ENCODE peak calls at places on chromosomes 3 and 15, in seven cellular contexts. K is CD8-positive, alpha-beta T cell; H is thoracic aorta; L is A549; D is AG04450; B is fibroblast of mammary gland; Z is IMR-90. F is an unnamed sample.

GRCh38 chr15:89486726-89487050 is 9.7 kb downstream of the RHCG start:
- DNase-seq in K (peak; percentile 32), H (no peak), L (no peak), D (no peak), B (no peak), Z (no peak), F (no peak)

GRCh38 chr3:60365360-60365759 is 885.9 kb downstream of the FHIT start:
- DNase-seq in K (no peak), H (no peak), L (no peak), D (no peak), B (peak; percentile 38), Z (peak; percentile 69), F (no peak)

GRCh38 chr3:182979719-182980191 is 583 bp downstream of the DCUN1D1 start:
- DNase-seq in K (peak; percentile 25), H (no peak), L (peak; percentile 6), D (no peak), B (no peak), Z (peak; percentile 5), F (peak; percentile 59)

GRCh38 chr3:42090973-42091731 is at the start of gene TRAK1:
- DNase-seq in K (no peak), H (no peak), L (no peak), D (no peak), B (peak; percentile 62), Z (no peak), F (no peak)

GRCh38 chr3:117628896-117629295 is 919.3 kb downstream of the TUSC7 start:
- DNase-seq in K (no peak), H (no peak), L (no peak), D (peak; percentile 53), B (peak; percentile 85), Z (peak; percentile 92), F (no peak)

GRCh38 chr15:70562906-70563305 is 200.5 kb downstream of the UACA start:
- DNase-seq in K (no peak), H (no peak), L (no peak), D (no peak), B (no peak), Z (no peak), F (no peak)

GRCh38 chr3:40207796-40208195 is 101.7 kb upstream of the EIF1B start:
- DNase-seq in K (no peak), H (no peak), L (no peak), D (no peak), B (peak; percentile 82), Z (no peak), F (no peak)

GRCh38 chr3:127779747-127780146 is 42.6 kb downstream of the MGLL start:
- DNase-seq in K (no peak), H (no peak), L (no peak), D (no peak), B (no peak), Z (peak; percentile 69), F (no peak)

GRCh38 chr3:183823963-183824362 is 1.4 kb downstream of the MAP6D1 start:
- DNase-seq in K (no peak), H (no peak), L (no peak), D (no peak), B (no peak), Z (no peak), F (no peak)

GRCh38 chr15:92393287-92393993 is at the start of gene ST8SIA2:
- DNase-seq in K (no peak), H (no peak), L (no peak), D (no peak), B (peak; percentile 3), Z (no peak), F (no peak)

GRCh38 chr3:121705541-121705940 is 44.0 kb downstream of the GOLGB1 start:
- DNase-seq in K (no peak), H (no peak), L (no peak), D (no peak), B (no peak), Z (peak; percentile 3), F (no peak)

GRCh38 chr3:121703973-121704372 is 43.3 kb upstream of the HCLS1 start:
- DNase-seq in K (no peak), H (no peak), L (no peak), D (no peak), B (no peak), Z (no peak), F (no peak)

DNA sequence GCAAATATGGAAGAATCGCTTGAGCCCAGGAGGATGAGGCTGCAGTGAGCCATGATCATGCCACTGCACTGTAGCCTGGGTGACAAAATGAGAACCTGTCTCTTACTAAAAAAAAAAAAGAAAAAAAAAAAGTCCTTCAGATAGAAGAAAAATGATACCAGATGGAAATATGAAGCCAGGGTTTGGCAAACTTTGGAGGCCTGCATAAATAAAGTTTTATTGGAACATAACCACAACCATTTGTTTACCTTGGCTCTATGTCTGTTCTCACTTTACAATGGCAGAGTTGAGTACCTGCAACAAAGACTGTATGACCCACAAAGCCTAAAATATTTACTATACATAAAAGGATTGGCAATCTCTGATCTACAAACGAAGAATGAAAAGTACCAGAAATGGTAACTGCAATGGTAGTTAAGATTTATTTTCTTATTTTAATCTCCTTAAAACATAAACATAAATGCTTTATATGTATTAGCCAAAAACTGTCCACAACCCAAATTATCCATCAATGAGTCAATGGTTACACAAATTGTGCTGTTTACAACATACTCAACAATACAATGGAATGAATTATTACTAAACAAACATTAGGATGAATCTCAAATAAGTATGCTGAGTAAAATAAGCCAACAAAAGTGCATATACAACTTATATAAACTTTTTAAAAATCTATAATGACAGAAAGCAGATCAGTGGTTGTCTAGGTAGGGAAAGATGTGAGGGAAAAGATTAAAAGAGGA is 41.8 kb downstream of the GOLGB1 start:
- DNase-seq in K (no peak), H (no peak), L (no peak), D (no peak), B (peak; percentile 15), Z (peak; percentile 2), F (no peak)
- H3K4me3 ChIP-seq in K (no peak overlapping the region), H (no peak overlapping the region), L (no peak overlapping the region), D (no peak overlapping the region), B (no peak overlapping the region), Z (no peak overlapping the region), F (no peak overlapping the region)

DNA sequence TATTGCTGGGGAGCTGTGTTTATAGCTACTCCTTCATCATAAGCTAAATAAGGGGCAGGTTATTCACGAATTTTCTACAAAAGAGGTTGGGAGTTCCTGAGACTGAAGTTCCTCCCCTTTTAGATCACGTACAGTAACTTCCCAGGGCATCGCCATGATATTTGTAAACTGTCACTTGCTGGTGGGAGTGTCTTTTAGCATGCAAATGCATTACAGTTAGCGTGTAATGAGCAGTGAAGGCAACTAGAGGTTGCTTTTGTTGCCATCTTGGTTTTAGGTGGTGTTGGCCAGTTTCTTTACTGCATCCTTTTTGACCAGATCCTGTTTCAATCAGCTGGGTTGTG is 64.4 kb downstream of the IL12A start:
- DNase-seq in K (no peak), H (no peak), L (no peak), D (no peak), B (no peak), Z (no peak), F (no peak)
- H3K4me3 ChIP-seq in K (no peak overlapping the region), H (peak overlapping the region; percentile 44), L (no peak overlapping the region), D (peak overlapping the region; percentile 17), B (no peak overlapping the region), Z (no peak overlapping the region), F (no peak overlapping the region)

DNA sequence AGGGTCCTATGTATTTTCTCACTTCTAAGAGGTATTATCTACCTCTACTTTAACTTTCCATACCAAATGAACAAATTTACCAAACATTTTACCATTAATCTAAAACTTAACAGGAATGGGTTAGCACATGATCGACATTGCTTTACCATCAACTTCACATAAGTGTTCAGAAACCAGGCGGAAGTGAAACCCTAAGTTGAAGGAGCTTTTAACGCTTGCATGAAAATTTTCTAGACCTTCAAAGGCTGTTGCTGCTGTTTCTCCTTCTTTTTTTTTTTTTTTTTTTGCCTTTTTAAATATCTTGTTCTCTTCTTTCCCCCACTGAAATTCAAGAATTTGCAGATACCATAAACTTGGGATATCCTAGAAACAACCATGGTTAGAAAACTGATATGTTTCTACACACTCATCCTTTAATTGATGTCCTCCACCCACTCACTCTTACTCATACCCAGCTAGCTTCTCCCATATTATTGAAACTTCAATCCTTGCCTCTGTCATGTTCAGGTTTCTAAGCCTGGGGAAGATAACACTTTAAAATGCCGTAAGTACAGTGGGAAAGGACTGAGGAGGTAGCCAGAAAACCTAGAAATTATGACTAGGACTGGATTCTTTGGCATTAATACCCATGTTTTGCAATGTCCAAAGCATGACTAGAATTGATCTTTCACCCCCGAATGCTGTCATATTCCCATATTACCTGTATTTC is 24.7 kb downstream of the MYO5A start:
- DNase-seq in K (no peak), H (no peak), L (no peak), D (no peak), B (peak; percentile 86), Z (peak; percentile 86), F (no peak)
- H3K4me3 ChIP-seq in K (no peak overlapping the region), H (no peak overlapping the region), L (no peak overlapping the region), D (no peak overlapping the region), B (no peak overlapping the region), Z (no peak overlapping the region), F (no peak overlapping the region)

GRCh38 chr3:16888785-16889607 is 4.2 kb downstream of the PLCL2 start:
- DNase-seq in K (peak; percentile 40), H (no peak), L (no peak), D (no peak), B (no peak), Z (no peak), F (no peak)
- H3K4me3 ChIP-seq in K (peak overlapping the region; percentile 31), H (no peak overlapping the region), L (no peak overlapping the region), D (no peak overlapping the region), B (no peak overlapping the region), Z (no peak overlapping the region), F (no peak overlapping the region)

GRCh38 chr15:91275844-91276243 is 175.8 kb downstream of the SV2B start:
- DNase-seq in K (no peak), H (no peak), L (no peak), D (no peak), B (no peak), Z (no peak), F (no peak)

GRCh38 chr15:91270747-91271146 is 170.7 kb downstream of the SV2B start:
- DNase-seq in K (no peak), H (no peak), L (no peak), D (no peak), B (no peak), Z (no peak), F (no peak)

GRCh38 chr15:91268510-91268909 is 168.5 kb downstream of the SV2B start:
- DNase-seq in K (no peak), H (no peak), L (peak; percentile 37), D (no peak), B (peak; percentile 11), Z (no peak), F (no peak)

DNA sequence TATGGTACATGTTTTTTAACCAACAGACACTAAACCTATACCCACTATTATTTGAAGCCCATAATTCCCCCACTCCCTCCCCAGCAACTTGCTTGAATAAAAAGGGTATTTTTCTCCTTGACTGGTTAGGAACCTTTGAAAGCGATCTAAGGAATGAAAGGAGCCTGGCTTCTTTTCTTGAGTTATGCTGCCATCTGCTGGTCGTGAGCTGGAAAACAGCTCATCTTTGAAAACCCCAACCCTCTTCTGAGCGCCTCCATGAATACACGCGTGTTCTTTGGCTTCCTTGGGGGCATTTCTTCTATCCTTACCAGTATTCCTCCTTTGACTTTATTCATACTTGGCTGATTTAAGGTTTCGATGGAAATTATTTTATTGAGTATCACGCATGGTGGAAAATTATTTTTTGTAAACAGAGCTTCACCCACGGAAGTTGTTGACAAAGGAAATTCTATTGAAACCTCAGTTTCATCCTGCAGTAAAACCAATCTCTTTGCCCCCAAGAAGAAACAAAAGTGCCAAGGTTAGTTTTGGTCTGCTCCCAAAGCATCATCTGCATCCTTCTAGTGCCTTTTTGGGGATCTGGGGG is 171.6 kb downstream of the SV2B start:
- DNase-seq in K (peak; percentile 60), H (no peak), L (peak; percentile 51), D (peak; percentile 29), B (peak; percentile 70), Z (peak; percentile 65), F (peak; percentile 15)
- H3K4me3 ChIP-seq in K (no peak overlapping the region), H (no peak overlapping the region), L (no peak overlapping the region), D (no peak overlapping the region), B (no peak overlapping the region), Z (no peak overlapping the region), F (no peak overlapping the region)